ENCODE peak calls at places on chromosome 2, in seven cellular contexts. K, V, O, E, I, Y and W are unnamed samples.

GRCh38 chr2:207141381-207141780 is 24.4 kb downstream of the KLF7 start:
- DNase-seq in K (no peak), V (no peak), O (no peak), E (no peak), I (no peak), Y (no peak), W (no peak)

GRCh38 chr2:55019547-55020258 is 30.5 kb downstream of the RTN4 start:
- DNase-seq in K (no peak), V (no peak), O (no peak), E (no peak), I (peak; percentile 55), Y (no peak), W (no peak)

GRCh38 chr2:28274911-28275685 is 117.6 kb upstream of the FOSL2 start:
- DNase-seq in K (peak; percentile 49), V (peak; percentile 72), O (no peak), E (peak; percentile 51), I (peak; percentile 96), Y (no peak), W (peak; percentile 95)

GRCh38 chr2:219220652-219221402 is 2.1 kb upstream of the ABCB6 start:
- DNase-seq in K (no peak), V (no peak), O (no peak), E (no peak), I (no peak), Y (no peak), W (no peak)

GRCh38 chr2:158845869-158846268 is 50.8 kb downstream of the DAPL1 start:
- DNase-seq in K (no peak), V (no peak), O (no peak), E (peak; percentile 49), I (no peak), Y (no peak), W (no peak)

GRCh38 chr2:19649107-19649506 is 252.7 kb downstream of the TTC32 start:
- DNase-seq in K (no peak), V (no peak), O (no peak), E (no peak), I (peak; percentile 48), Y (no peak), W (peak; percentile 33)

GRCh38 chr2:74205586-74205985 is 7.2 kb downstream of the MTHFD2 start:
- DNase-seq in K (peak; percentile 59), V (peak; percentile 61), O (no peak), E (no peak), I (no peak), Y (no peak), W (no peak)

GRCh38 chr2:189579585-189579984 is 1.0 kb downstream of the SLC40A1 start:
- DNase-seq in K (no peak), V (no peak), O (no peak), E (no peak), I (no peak), Y (no peak), W (no peak)

GRCh38 chr2:77404189-77404588 is 118.0 kb downstream of the LRRTM4 start:
- DNase-seq in K (no peak), V (no peak), O (no peak), E (no peak), I (no peak), Y (no peak), W (no peak)

GRCh38 chr2:145258903-145259579 is 739.1 kb upstream of the ZEB2 start:
- DNase-seq in K (peak; percentile 52), V (no peak), O (no peak), E (no peak), I (no peak), Y (no peak), W (peak; percentile 9)